ENCODE peak calls at places on chromosomes 12 and 14, in four cellular contexts. D is IMR-90, N is A549, M is HepG2. Y is an unnamed sample.

GRCh38 chr14:49962616-49963015 is 69.7 kb downstream of the ARF6 start:
- DNase-seq in D (no peak), M (no peak), N (no peak), Y (peak; percentile 64)

GRCh38 chr12:50932787-50933280 is 19.5 kb upstream of the HIGD1C start:
- DNase-seq in D (no peak), M (peak; percentile 89), N (no peak), Y (no peak)

GRCh38 chr14:80644826-80645225 is 296.7 kb downstream of the CEP128 start:
- DNase-seq in D (no peak), M (no peak), N (no peak), Y (no peak)

GRCh38 chr12:4011597-4011996 is 138.4 kb upstream of the PARP11 start:
- DNase-seq in D (no peak), M (peak; percentile 98), N (no peak), Y (no peak)

GRCh38 chr14:65993996-65994395 is 492.2 kb upstream of the CCDC196 start:
- DNase-seq in N (no peak), D (no peak), M (no peak), Y (no peak)

GRCh38 chr14:91317381-91318313 is 73.1 kb upstream of the GPR68 start:
- DNase-seq in N (no peak), M (no peak), D (no peak), Y (peak; percentile 18)

GRCh38 chr12:40917561-40917960 is 225.3 kb downstream of the CNTN1 start:
- DNase-seq in D (no peak), N (no peak), M (no peak), Y (no peak)

GRCh38 chr12:22625671-22626251 is 790 bp downstream of the ETNK1 start:
- DNase-seq in N (peak; percentile 33), D (peak; percentile 29), M (peak; percentile 40), Y (peak; percentile 59)

GRCh38 chr12:23350808-23351207 is 598.7 kb downstream of the SOX5 start:
- DNase-seq in M (no peak), D (no peak), N (no peak), Y (no peak)

GRCh38 chr12:40216516-40217288 is 8.1 kb upstream of the LRRK2 start:
- DNase-seq in N (no peak), M (no peak), D (no peak), Y (no peak)

GRCh38 chr14:59343585-59343984 is 121.6 kb downstream of the GPR135 start:
- DNase-seq in N (no peak), D (no peak), M (no peak), Y (no peak)

GRCh38 chr14:74638066-74638465 is 26.0 kb upstream of the LTBP2 start:
- DNase-seq in M (no peak), N (no peak), D (no peak), Y (no peak)

GRCh38 chr12:2890388-2891239 is at the start of gene TULP3:
- DNase-seq in D (peak; percentile 96), N (peak; percentile 96), M (peak; percentile 95), Y (peak; percentile 96)

GRCh38 chr12:108912361-108912760 is 32.5 kb downstream of the DAO start:
- DNase-seq in N (no peak), M (no peak), D (no peak), Y (no peak)

GRCh38 chr12:38883629-38884134 is 21.7 kb downstream of the CPNE8 start:
- DNase-seq in N (no peak), M (no peak), D (no peak), Y (no peak)

GRCh38 chr14:84209021-84209420 is 1320.9 kb upstream of the FLRT2 start:
- DNase-seq in D (no peak), M (no peak), N (no peak), Y (no peak)
- TF ChIP-seq MAZ in D (no peak), M (no peak), N (no peak), Y (no peak)

GRCh38 chr12:89029961-89030360 is 322.3 kb downstream of the DUSP6 start:
- DNase-seq in D (peak; percentile 24), N (no peak), M (no peak), Y (no peak)
- TF ChIP-seq MAZ in D (no peak), N (no peak), M (no peak), Y (no peak)

DNA sequence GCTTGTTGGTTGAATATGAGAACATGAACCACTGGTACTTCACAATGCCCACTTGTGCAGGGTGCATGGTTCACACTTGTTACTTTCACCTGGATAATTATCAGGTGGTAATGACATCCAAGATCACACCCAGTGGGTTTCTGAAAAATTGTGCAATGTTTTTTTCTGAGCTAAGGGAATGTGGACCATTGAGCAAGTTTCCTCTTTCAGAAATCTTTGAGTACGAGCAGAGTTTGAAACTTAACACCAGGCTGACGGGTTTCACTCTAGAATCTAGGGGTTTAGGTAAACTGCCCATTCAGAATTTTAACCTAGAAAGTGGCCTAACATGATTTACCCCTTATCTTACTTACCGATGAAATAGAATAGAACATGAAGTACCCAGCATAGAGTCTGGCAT is 389.6 kb downstream of the PAWR start:
- DNase-seq in D (no peak), M (no peak), N (no peak), Y (no peak)
- TF ChIP-seq MAZ in D (no peak), M (no peak), N (no peak), Y (no peak)

GRCh38 chr14:72830786-72831583 is 62.9 kb downstream of the DPF3 start:
- DNase-seq in D (no peak), N (no peak), M (no peak), Y (no peak)
- TF ChIP-seq MAZ in D (no peak), N (no peak), M (no peak), Y (no peak)

Y was measured in K562.